ENCODE peak calls at places on chromosomes 12 and 14, in seven cellular contexts. J is K562, L is lower leg skin, K is A549, P is heart left ventricle, V is prostate gland, G is Peyer's patch. S is an unnamed sample.

GRCh38 chr12:130711751-130712150 is 4.3 kb downstream of the RIMBP2 start:
- DNase-seq in J (no peak), L (no peak), K (no peak), P (no peak), V (no peak), G (peak), S (no peak)

GRCh38 chr14:99758121-99758871 is 34.9 kb upstream of the EML1 start:
- DNase-seq in J (no peak), L (no peak), K (no peak), P (no peak), V (no peak), G (no peak), S (no peak)

GRCh38 chr14:104320611-104321086 is 182.3 kb downstream of the KIF26A start:
- DNase-seq in J (no peak), L (no peak), K (no peak), P (peak), V (no peak), G (peak), S (no peak)

GRCh38 chr14:55671641-55672040 is 91.6 kb downstream of the KTN1 start:
- DNase-seq in J (no peak), L (no peak), K (no peak), P (no peak), V (no peak), G (no peak), S (no peak)

GRCh38 chr14:71231521-71232393 is 324.5 kb downstream of the PCNX1 start:
- DNase-seq in J (peak), L (peak), K (no peak), P (no peak), V (no peak), G (no peak), S (no peak)

GRCh38 chr12:45425426-45425825 is 209.5 kb downstream of the ANO6 start:
- DNase-seq in J (no peak), L (no peak), K (no peak), P (no peak), V (no peak), G (no peak), S (no peak)

GRCh38 chr12:16454481-16454880 is 107.0 kb downstream of the MGST1 start:
- DNase-seq in J (no peak), L (no peak), K (no peak), P (no peak), V (no peak), G (no peak), S (no peak)

GRCh38 chr12:115451785-115452736 is 768.1 kb upstream of the TBX3 start:
- DNase-seq in J (peak), L (no peak), K (peak), P (peak), V (no peak), G (peak), S (no peak)

GRCh38 chr12:110590059-110590458 is 6.9 kb upstream of the PPTC7 start:
- DNase-seq in J (no peak), L (no peak), K (no peak), P (no peak), V (no peak), G (no peak), S (no peak)

GRCh38 chr14:88802596-88802995 is 9.8 kb upstream of the EML5 start:
- DNase-seq in J (no peak), L (no peak), K (no peak), P (no peak), V (no peak), G (no peak), S (no peak)

GRCh38 chr12:26052652-26053051 is 72.2 kb downstream of the BHLHE41 start:
- DNase-seq in J (no peak), L (no peak), K (no peak), P (no peak), V (no peak), G (no peak), S (no peak)

GRCh38 chr12:18439541-18439940 is 178.2 kb downstream of the PIK3C2G start:
- DNase-seq in J (no peak), L (no peak), K (no peak), P (no peak), V (no peak), G (no peak), S (no peak)

GRCh38 chr14:68399971-68400370 is 392.9 kb downstream of the ZFP36L1 start:
- DNase-seq in J (no peak), L (no peak), K (no peak), P (no peak), V (no peak), G (peak), S (no peak)

GRCh38 chr14:70808402-70809237 is 693 bp downstream of the MAP3K9 start:
- DNase-seq in J (peak), L (peak), K (peak), P (no peak), V (peak), G (peak), S (no peak)

GRCh38 chr12:6635856-6636521 is at the start of gene LPAR5:
- DNase-seq in J (peak), L (peak), K (peak), P (peak), V (peak), G (peak), S (peak)

GRCh38 chr14:69535230-69535848 is 39.3 kb downstream of the CCDC177 start:
- DNase-seq in J (peak), L (no peak), K (peak), P (no peak), V (peak), G (peak), S (peak)

GRCh38 chr12:4440187-4440941 is 5.3 kb downstream of the FGF6 start:
- DNase-seq in J (no peak), L (peak), K (no peak), P (no peak), V (no peak), G (no peak), S (no peak)

GRCh38 chr12:10554228-10554970 is 48.7 kb downstream of the EIF2S3B start:
- DNase-seq in J (no peak), L (no peak), K (no peak), P (no peak), V (no peak), G (no peak), S (no peak)

GRCh38 chr12:116366824-116367223 is 89.3 kb upstream of the MED13L start:
- DNase-seq in J (no peak), L (no peak), K (no peak), P (no peak), V (no peak), G (no peak), S (no peak)

GRCh38 chr14:95330591-95331370 is 11.1 kb upstream of the CLMN start:
- DNase-seq in J (no peak), L (no peak), K (no peak), P (no peak), V (no peak), G (no peak), S (no peak)

GRCh38 chr12:82627799-82628198 is 58.9 kb upstream of the TMTC2 start:
- DNase-seq in J (no peak), L (no peak), K (peak), P (no peak), V (no peak), G (no peak), S (no peak)

GRCh38 chr12:54141534-54142475 is 47.0 kb downstream of the SMUG1 start:
- DNase-seq in J (no peak), L (no peak), K (no peak), P (no peak), V (no peak), G (no peak), S (no peak)

GRCh38 chr14:29652586-29652985 is 275.1 kb downstream of the PRKD1 start:
- DNase-seq in J (no peak), L (no peak), K (no peak), P (no peak), V (no peak), G (no peak), S (no peak)

GRCh38 chr12:128165387-128165786 is 101.6 kb upstream of the TMEM132C start:
- DNase-seq in J (no peak), L (no peak), K (no peak), P (no peak), V (no peak), G (no peak), S (no peak)

GRCh38 chr12:128168273-128168672 is 98.7 kb upstream of the TMEM132C start:
- DNase-seq in J (no peak), L (no peak), K (no peak), P (no peak), V (no peak), G (no peak), S (no peak)

GRCh38 chr12:128163096-128163495 is 103.9 kb upstream of the TMEM132C start:
- DNase-seq in J (no peak), L (no peak), K (no peak), P (no peak), V (no peak), G (no peak), S (no peak)

GRCh38 chr12:128164533-128164932 is 102.4 kb upstream of the TMEM132C start:
- DNase-seq in J (no peak), L (no peak), K (no peak), P (no peak), V (no peak), G (no peak), S (no peak)
- TF ChIP-seq POLR2A in J (no peak), L (no peak), K (no peak), P (no peak), V (no peak), G (no peak), S (no peak)

GRCh38 chr14:34693228-34693939 is 21.0 kb downstream of the CFL2 start:
- DNase-seq in J (peak), L (no peak), K (peak), P (no peak), V (no peak), G (peak), S (no peak)
- TF ChIP-seq POLR2A in J (peak), L (no peak), K (peak), P (no peak), V (no peak), G (no peak), S (no peak)

GRCh38 chr12:102484017-102484731 is 3.8 kb upstream of the IGF1 start:
- DNase-seq in J (peak), L (peak), K (peak), P (peak), V (peak), G (peak), S (peak)
- TF ChIP-seq POLR2A in J (no peak), L (no peak), K (no peak), P (no peak), V (no peak), G (no peak), S (no peak)

DNA sequence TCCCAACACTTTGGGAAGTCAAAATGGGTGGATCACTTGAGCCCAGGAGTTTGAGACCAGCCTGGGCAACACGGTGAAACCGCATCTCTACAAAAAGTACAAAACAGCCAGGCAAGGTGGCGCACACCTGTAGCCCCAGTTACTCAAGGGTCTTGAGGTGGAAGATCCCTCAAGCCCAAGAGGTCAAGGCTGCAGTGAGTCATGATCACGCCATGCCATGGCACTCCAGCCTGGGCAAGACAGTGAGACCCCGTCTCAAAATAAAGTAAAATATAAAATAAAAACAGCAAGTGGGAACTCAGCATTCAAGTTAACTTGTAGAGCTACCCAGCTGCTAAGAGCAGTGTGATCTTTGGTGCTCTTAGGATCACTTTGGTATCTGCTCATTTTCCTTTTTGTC is 12.7 kb downstream of the RFC5 start:
- DNase-seq in J (no peak), L (no peak), K (no peak), P (no peak), V (no peak), G (no peak), S (no peak)
- TF ChIP-seq POLR2A in J (no peak), L (no peak), K (no peak), P (no peak), V (no peak), G (no peak), S (no peak)

GRCh38 chr12:53045646-53046045 is 4.2 kb upstream of the TNS2 start:
- DNase-seq in J (no peak), L (peak), K (no peak), P (no peak), V (no peak), G (peak), S (no peak)

GRCh38 chr12:53044896-53045571 is 4.8 kb upstream of the TNS2 start:
- DNase-seq in J (no peak), L (no peak), K (no peak), P (no peak), V (no peak), G (no peak), S (no peak)

GRCh38 chr12:53044052-53044581 is 5.7 kb upstream of the TNS2 start:
- DNase-seq in J (no peak), L (no peak), K (no peak), P (no peak), V (no peak), G (no peak), S (no peak)

GRCh38 chr12:53039851-53040250 is 10.0 kb upstream of the TNS2 start:
- DNase-seq in J (no peak), L (no peak), K (no peak), P (no peak), V (no peak), G (no peak), S (no peak)

DNA sequence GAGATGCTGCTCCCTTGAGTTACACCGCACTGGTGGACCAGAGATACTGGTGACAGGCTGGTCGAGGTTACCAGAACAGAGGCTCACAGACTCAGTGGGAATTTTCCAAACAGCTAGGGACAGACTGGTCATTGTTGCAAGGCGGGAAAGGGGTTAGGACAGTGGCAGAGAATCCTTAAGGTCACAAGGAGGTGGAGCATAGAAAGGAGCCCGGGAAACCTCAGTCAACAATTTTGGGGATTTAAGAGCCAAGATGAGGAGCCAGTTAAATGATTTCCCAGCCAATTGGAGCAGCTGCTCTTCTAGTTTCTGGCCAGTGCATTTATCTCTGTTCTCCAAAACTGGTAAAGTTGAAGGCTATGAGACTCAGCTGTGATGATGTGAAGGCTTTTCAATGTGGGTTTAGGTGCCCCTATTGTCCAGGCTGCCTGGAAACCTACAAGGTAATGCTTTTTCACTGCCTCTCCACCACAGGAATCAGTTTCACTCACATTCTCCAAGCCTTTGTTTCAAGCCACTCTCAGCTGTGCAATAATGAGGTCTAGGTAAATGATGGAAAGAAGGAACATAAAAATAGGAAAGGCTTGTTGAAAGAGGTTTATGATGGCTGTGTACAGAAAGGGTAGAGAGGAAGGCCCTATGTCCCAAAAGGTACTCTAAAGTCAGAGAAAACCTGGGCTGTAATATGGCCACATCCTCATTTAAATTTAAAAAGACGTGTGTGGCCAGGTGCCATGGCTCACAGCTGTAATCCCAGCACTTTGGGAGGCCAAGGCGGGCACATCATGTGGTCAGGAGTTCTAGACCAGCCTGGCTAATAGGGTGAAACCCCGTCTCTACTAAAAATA is 7.0 kb upstream of the TNS2 start:
- DNase-seq in J (no peak), L (no peak), K (no peak), P (no peak), V (no peak), G (no peak), S (no peak)
- TF ChIP-seq POLR2A in J (peak), L (no peak), K (no peak), P (no peak), V (no peak), G (no peak), S (no peak)

DNA sequence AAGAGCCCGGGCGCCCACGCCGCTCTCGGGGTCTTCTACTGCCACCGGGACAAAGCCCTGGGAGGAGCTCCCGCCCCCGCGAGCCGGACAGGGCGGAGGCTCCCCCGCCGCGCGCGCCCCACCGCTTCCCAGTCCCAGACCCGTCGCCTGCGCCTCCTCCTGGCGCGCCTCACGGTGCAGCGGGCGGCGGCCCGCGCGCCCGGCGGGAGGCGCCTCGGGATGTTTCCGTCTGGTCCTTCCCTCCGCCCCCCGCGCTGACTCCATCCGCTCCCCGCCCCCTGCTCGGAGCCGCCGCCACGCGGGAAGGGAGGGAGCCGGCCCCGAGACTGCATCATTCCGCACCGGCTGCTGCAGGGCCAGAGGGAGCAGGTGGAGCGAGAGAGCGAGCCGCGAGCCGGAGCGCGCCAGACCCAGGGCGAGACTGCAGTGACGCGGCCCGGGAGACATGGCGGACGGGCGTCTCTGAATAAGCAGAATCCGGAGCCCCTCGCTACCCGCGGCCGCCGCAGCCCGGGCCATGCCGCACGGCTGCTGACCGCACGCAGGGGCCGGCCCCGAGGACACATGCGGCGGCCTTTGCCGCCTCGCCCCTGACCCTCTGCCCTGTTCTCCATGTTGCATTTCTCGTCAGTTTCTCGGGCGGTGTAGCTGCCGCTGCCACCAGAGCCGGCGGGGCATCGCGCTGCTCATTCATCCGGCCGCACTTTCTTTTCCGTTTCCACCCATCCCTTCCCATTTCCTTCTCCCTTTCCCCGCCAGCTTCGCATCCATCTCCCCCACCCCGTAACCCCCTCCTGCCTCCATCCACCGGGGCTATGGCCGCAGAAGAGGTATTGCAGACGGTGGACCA is at the start of gene BICD1:
- DNase-seq in J (peak), L (peak), K (peak), P (peak), V (peak), G (peak), S (peak)
- TF ChIP-seq POLR2A in J (peak), L (no peak), K (peak), P (peak), V (peak), G (peak), S (peak)

GRCh38 chr14:101733211-101733610 is 28.3 kb upstream of the PPP2R5C start:
- DNase-seq in J (no peak), L (no peak), K (no peak), P (no peak), V (no peak), G (no peak), S (peak)

GRCh38 chr14:101732128-101732527 is 29.4 kb upstream of the PPP2R5C start:
- DNase-seq in J (no peak), L (no peak), K (no peak), P (no peak), V (no peak), G (no peak), S (no peak)

GRCh38 chr14:101729382-101729781 is 32.1 kb upstream of the PPP2R5C start:
- DNase-seq in J (no peak), L (no peak), K (no peak), P (no peak), V (no peak), G (no peak), S (no peak)

GRCh38 chr14:101730626-101731186 is 30.8 kb upstream of the PPP2R5C start:
- DNase-seq in J (no peak), L (no peak), K (no peak), P (no peak), V (no peak), G (no peak), S (no peak)

DNA sequence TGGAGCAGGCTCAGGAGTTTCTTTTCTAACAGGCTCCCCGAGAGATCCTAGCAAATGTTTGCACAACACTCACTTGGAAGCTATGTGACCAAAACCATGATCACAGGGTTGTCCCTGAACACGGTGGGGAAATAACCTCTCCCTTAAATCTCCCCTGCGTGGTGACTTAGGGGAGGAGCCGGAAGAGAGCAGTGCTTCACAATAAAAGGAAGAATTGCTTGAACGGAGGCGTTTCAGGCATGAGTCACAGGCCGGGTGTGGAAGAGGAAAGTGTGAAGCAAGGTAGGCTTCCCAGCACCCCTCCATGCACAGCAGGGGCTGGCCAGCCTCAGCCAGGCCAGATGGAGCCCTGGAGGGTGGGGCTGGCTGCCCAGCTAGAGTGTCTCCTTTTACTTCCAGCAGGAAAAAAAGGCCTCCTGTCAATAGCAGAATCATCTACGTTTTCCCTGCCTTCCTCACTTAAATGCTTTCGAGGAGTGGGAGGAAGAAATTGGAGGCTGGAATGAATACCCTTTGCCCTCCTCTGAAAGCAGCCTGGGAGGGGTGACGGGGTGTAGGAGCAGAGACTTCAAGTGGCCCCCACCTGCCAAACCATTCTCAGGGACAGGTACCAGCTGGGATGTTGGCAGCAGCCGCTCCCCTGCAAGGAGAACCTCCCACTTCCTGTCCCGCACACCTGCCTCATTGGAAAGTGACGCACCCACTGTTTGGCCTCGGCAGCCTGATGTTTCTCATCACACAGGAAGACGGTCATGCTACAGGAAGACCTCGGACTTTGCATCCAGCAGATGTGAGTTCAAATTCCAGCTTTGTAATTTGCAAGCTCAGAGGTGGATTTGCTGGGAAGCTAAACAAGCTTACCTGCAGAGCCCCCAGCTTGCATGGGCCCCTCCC is 30.1 kb upstream of the PPP2R5C start:
- DNase-seq in J (peak), L (peak), K (peak), P (no peak), V (peak), G (peak), S (no peak)
- TF ChIP-seq POLR2A in J (no peak), L (no peak), K (no peak), P (no peak), V (no peak), G (peak), S (no peak)

S was measured in erythroblast.